ENCODE peak calls at places on chromosomes 7 and 10, in six cellular contexts. One of them, this sample, is unnamed.

GRCh38 chr7:78993341-78993740 is 460.1 kb downstream of the MAGI2 start:
- DNase-seq in sigmoid colon: no peak
- DNase-seq in neural progenitor cell: no peak
- DNase-seq in OCI-LY7: no peak
- DNase-seq in right atrium auricular region: no peak
- DNase-seq in CD8-positive, alpha-beta memory T cell: no peak
- DNase-seq in this sample: no peak

GRCh38 chr7:37211097-37211496 is 237.6 kb downstream of the ELMO1 start:
- DNase-seq in sigmoid colon: peak; percentile 84
- DNase-seq in neural progenitor cell: no peak
- DNase-seq in OCI-LY7: no peak
- DNase-seq in right atrium auricular region: peak; percentile 69
- DNase-seq in CD8-positive, alpha-beta memory T cell: no peak
- DNase-seq in this sample: no peak

GRCh38 chr10:124677871-124678565 is 66.2 kb downstream of the FAM53B start:
- DNase-seq in sigmoid colon: no peak
- DNase-seq in neural progenitor cell: no peak
- DNase-seq in OCI-LY7: no peak
- DNase-seq in right atrium auricular region: peak; percentile 82
- DNase-seq in CD8-positive, alpha-beta memory T cell: no peak
- DNase-seq in this sample: no peak

GRCh38 chr10:89478739-89479116 is 56.7 kb downstream of the SLC16A12 start:
- DNase-seq in sigmoid colon: no peak
- DNase-seq in neural progenitor cell: no peak
- DNase-seq in OCI-LY7: no peak
- DNase-seq in right atrium auricular region: no peak
- DNase-seq in CD8-positive, alpha-beta memory T cell: no peak
- DNase-seq in this sample: no peak

GRCh38 chr7:101736077-101736476 is 81.3 kb upstream of the CUX1 start:
- DNase-seq in sigmoid colon: no peak
- DNase-seq in neural progenitor cell: no peak
- DNase-seq in OCI-LY7: peak; percentile 71
- DNase-seq in right atrium auricular region: no peak
- DNase-seq in CD8-positive, alpha-beta memory T cell: no peak
- DNase-seq in this sample: no peak

GRCh38 chr10:49285232-49285631 is 13.7 kb upstream of the C10orf71 start:
- DNase-seq in sigmoid colon: peak; percentile 34
- DNase-seq in neural progenitor cell: no peak
- DNase-seq in OCI-LY7: no peak
- DNase-seq in right atrium auricular region: no peak
- DNase-seq in CD8-positive, alpha-beta memory T cell: no peak
- DNase-seq in this sample: no peak

GRCh38 chr10:6542999-6543430 is 37.1 kb downstream of the PRKCQ start:
- DNase-seq in sigmoid colon: no peak
- DNase-seq in neural progenitor cell: no peak
- DNase-seq in OCI-LY7: peak; percentile 72
- DNase-seq in right atrium auricular region: no peak
- DNase-seq in CD8-positive, alpha-beta memory T cell: peak; percentile 81
- DNase-seq in this sample: no peak

GRCh38 chr7:30923009-30923773 is 11.5 kb downstream of the AQP1 start:
- DNase-seq in sigmoid colon: peak; percentile 54
- DNase-seq in neural progenitor cell: no peak
- DNase-seq in OCI-LY7: no peak
- DNase-seq in right atrium auricular region: peak; percentile 55
- DNase-seq in CD8-positive, alpha-beta memory T cell: no peak
- DNase-seq in this sample: peak; percentile 1

GRCh38 chr7:101077303-101078086 is 7.8 kb upstream of the TRIM56 start:
- DNase-seq in sigmoid colon: peak; percentile 77
- DNase-seq in neural progenitor cell: peak; percentile 88
- DNase-seq in OCI-LY7: peak; percentile 77
- DNase-seq in right atrium auricular region: peak; percentile 77
- DNase-seq in CD8-positive, alpha-beta memory T cell: peak; percentile 71
- DNase-seq in this sample: no peak

GRCh38 chr10:50585921-50586739 is 37.6 kb downstream of the SGMS1 start:
- DNase-seq in sigmoid colon: no peak
- DNase-seq in neural progenitor cell: no peak
- DNase-seq in OCI-LY7: no peak
- DNase-seq in right atrium auricular region: no peak
- DNase-seq in CD8-positive, alpha-beta memory T cell: no peak
- DNase-seq in this sample: no peak

GRCh38 chr7:22316914-22317313 is 40.0 kb downstream of the RAPGEF5 start:
- DNase-seq in sigmoid colon: no peak
- DNase-seq in neural progenitor cell: no peak
- DNase-seq in OCI-LY7: no peak
- DNase-seq in right atrium auricular region: no peak
- DNase-seq in CD8-positive, alpha-beta memory T cell: no peak
- DNase-seq in this sample: no peak

GRCh38 chr7:22319424-22320403 is 37.2 kb downstream of the RAPGEF5 start:
- DNase-seq in sigmoid colon: no peak
- DNase-seq in neural progenitor cell: peak; percentile 13
- DNase-seq in OCI-LY7: no peak
- DNase-seq in right atrium auricular region: no peak
- DNase-seq in CD8-positive, alpha-beta memory T cell: no peak
- DNase-seq in this sample: no peak

GRCh38 chr7:22317632-22318031 is 39.3 kb downstream of the RAPGEF5 start:
- DNase-seq in sigmoid colon: no peak
- DNase-seq in neural progenitor cell: no peak
- DNase-seq in OCI-LY7: no peak
- DNase-seq in right atrium auricular region: no peak
- DNase-seq in CD8-positive, alpha-beta memory T cell: no peak
- DNase-seq in this sample: no peak

GRCh38 chr7:22320416-22320815 is 36.5 kb downstream of the RAPGEF5 start:
- DNase-seq in sigmoid colon: no peak
- DNase-seq in neural progenitor cell: no peak
- DNase-seq in OCI-LY7: no peak
- DNase-seq in right atrium auricular region: no peak
- DNase-seq in CD8-positive, alpha-beta memory T cell: no peak
- DNase-seq in this sample: no peak

DNA sequence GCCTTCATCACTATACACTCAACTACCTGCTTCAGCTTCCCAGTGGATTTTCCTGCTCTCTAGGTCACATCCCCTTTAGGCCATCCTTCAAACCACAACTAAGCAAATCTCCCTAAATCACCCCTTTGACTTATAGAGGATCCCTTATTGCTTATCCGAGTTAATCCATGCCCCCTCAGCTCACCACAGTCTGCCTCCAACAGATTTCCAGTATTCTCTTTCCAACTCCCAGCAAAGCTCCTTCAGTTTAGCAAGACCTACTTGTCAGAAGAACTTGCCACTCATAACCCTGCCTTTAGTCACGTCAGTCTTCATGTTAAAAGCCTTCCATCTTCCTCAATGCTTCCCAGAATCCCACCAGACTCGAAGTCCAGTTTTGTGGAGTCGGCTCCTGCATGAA is 38.6 kb downstream of the RAPGEF5 start:
- DNase-seq in sigmoid colon: no peak
- DNase-seq in neural progenitor cell: no peak
- DNase-seq in OCI-LY7: no peak
- DNase-seq in right atrium auricular region: no peak
- DNase-seq in CD8-positive, alpha-beta memory T cell: no peak
- DNase-seq in this sample: no peak
- H3K9me3 ChIP-seq in sigmoid colon: no peaks in the 10 kb centered on the region
- H3K9me3 ChIP-seq in neural progenitor cell: no peaks in the 10 kb centered on the region
- H3K9me3 ChIP-seq in OCI-LY7: no peaks in the 10 kb centered on the region
- H3K9me3 ChIP-seq in right atrium auricular region: no peaks in the 10 kb centered on the region
- H3K9me3 ChIP-seq in CD8-positive, alpha-beta memory T cell: no peaks in the 10 kb centered on the region
- H3K9me3 ChIP-seq in this sample: no peaks in the 10 kb centered on the region

GRCh38 chr7:348480-348844 is 58.5 kb downstream of the FOXL3 start:
- DNase-seq in sigmoid colon: no peak
- DNase-seq in neural progenitor cell: no peak
- DNase-seq in OCI-LY7: no peak
- DNase-seq in right atrium auricular region: no peak
- DNase-seq in CD8-positive, alpha-beta memory T cell: no peak
- DNase-seq in this sample: no peak

GRCh38 chr7:346116-346898 is 56.3 kb downstream of the FOXL3 start:
- DNase-seq in sigmoid colon: no peak
- DNase-seq in neural progenitor cell: no peak
- DNase-seq in OCI-LY7: no peak
- DNase-seq in right atrium auricular region: no peak
- DNase-seq in CD8-positive, alpha-beta memory T cell: no peak
- DNase-seq in this sample: no peak

GRCh38 chr7:347644-348479 is 57.9 kb downstream of the FOXL3 start:
- DNase-seq in sigmoid colon: no peak
- DNase-seq in neural progenitor cell: no peak
- DNase-seq in OCI-LY7: no peak
- DNase-seq in right atrium auricular region: no peak
- DNase-seq in CD8-positive, alpha-beta memory T cell: no peak
- DNase-seq in this sample: no peak

GRCh38 chr7:348962-349755 is 59.2 kb downstream of the FOXL3 start:
- DNase-seq in sigmoid colon: no peak
- DNase-seq in neural progenitor cell: no peak
- DNase-seq in OCI-LY7: no peak
- DNase-seq in right atrium auricular region: no peak
- DNase-seq in CD8-positive, alpha-beta memory T cell: no peak
- DNase-seq in this sample: no peak

GRCh38 chr7:347001-347590 is 57.1 kb downstream of the FOXL3 start:
- DNase-seq in sigmoid colon: no peak
- DNase-seq in neural progenitor cell: no peak
- DNase-seq in OCI-LY7: no peak
- DNase-seq in right atrium auricular region: no peak
- DNase-seq in CD8-positive, alpha-beta memory T cell: no peak
- DNase-seq in this sample: no peak
- H3K9me3 ChIP-seq in sigmoid colon: no peaks in the 10 kb centered on the region
- H3K9me3 ChIP-seq in neural progenitor cell: no peaks in the 10 kb centered on the region
- H3K9me3 ChIP-seq in OCI-LY7: no peaks in the 10 kb centered on the region
- H3K9me3 ChIP-seq in right atrium auricular region: no peaks in the 10 kb centered on the region
- H3K9me3 ChIP-seq in CD8-positive, alpha-beta memory T cell: no peaks in the 10 kb centered on the region
- H3K9me3 ChIP-seq in this sample: no peaks in the 10 kb centered on the region

GRCh38 chr7:159064816-159065130 is 79.9 kb downstream of the VIPR2 start:
- DNase-seq in sigmoid colon: no peak
- DNase-seq in neural progenitor cell: no peak
- DNase-seq in OCI-LY7: no peak
- DNase-seq in right atrium auricular region: peak; percentile 48
- DNase-seq in CD8-positive, alpha-beta memory T cell: no peak
- DNase-seq in this sample: no peak

GRCh38 chr7:159061674-159062212 is 82.9 kb downstream of the VIPR2 start:
- DNase-seq in sigmoid colon: no peak
- DNase-seq in neural progenitor cell: peak; percentile 47
- DNase-seq in OCI-LY7: no peak
- DNase-seq in right atrium auricular region: no peak
- DNase-seq in CD8-positive, alpha-beta memory T cell: no peak
- DNase-seq in this sample: no peak

GRCh38 chr7:159064121-159064815 is 80.4 kb downstream of the VIPR2 start:
- DNase-seq in sigmoid colon: no peak
- DNase-seq in neural progenitor cell: no peak
- DNase-seq in OCI-LY7: no peak
- DNase-seq in right atrium auricular region: no peak
- DNase-seq in CD8-positive, alpha-beta memory T cell: no peak
- DNase-seq in this sample: no peak

GRCh38 chr7:159062596-159062995 is 82.1 kb downstream of the VIPR2 start:
- DNase-seq in sigmoid colon: no peak
- DNase-seq in neural progenitor cell: no peak
- DNase-seq in OCI-LY7: no peak
- DNase-seq in right atrium auricular region: no peak
- DNase-seq in CD8-positive, alpha-beta memory T cell: no peak
- DNase-seq in this sample: no peak

DNA sequence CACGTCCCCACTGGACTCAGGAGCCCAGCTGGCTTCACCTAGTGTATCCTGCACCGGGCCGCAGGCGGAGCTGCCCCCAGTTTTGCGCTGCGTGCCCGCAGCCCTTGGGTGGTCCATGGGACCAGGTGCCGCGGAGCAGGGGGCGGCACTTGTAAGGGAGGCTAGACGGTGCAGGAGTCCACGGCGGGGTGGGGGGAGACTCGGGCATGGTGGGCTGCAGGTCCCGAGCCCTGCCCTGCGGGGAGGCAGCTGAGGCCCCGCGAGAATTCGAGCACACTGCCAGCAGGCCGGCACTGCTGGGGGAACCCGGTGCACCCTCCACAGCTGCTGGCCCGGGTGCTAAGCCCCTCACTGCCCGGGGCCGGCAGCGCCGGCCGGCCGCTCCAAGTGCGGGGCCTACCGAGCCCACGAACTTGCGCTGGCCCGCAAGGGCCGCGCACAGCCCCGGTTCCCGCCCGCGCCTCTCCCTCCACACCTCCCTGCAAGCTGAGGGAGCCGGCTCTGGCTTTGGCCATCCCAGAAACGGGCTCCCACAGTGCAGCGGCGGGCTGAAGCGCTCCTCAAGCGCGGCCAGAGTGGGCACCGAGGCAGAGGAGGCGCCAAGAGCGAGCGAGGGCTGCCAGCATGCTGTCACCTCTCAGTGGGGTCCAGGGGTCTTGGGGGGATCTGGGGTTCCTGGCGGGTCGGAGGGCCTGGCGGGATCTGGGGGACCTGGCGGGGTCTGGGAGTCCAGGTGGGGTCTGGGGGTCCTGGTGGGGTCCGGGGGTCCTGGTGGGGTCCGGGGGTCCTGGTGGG is 81.4 kb downstream of the VIPR2 start:
- DNase-seq in sigmoid colon: no peak
- DNase-seq in neural progenitor cell: no peak
- DNase-seq in OCI-LY7: no peak
- DNase-seq in right atrium auricular region: no peak
- DNase-seq in CD8-positive, alpha-beta memory T cell: no peak
- DNase-seq in this sample: no peak
- H3K9me3 ChIP-seq in sigmoid colon: no peaks in the 10 kb centered on the region
- H3K9me3 ChIP-seq in neural progenitor cell: no peaks in the 10 kb centered on the region
- H3K9me3 ChIP-seq in OCI-LY7: no peaks in the 10 kb centered on the region
- H3K9me3 ChIP-seq in right atrium auricular region: no peaks in the 10 kb centered on the region
- H3K9me3 ChIP-seq in CD8-positive, alpha-beta memory T cell: no peaks in the 10 kb centered on the region
- H3K9me3 ChIP-seq in this sample: no peaks in the 10 kb centered on the region

GRCh38 chr7:157969995-157970394 is 617.6 kb downstream of the PTPRN2 start:
- DNase-seq in sigmoid colon: no peak
- DNase-seq in neural progenitor cell: no peak
- DNase-seq in OCI-LY7: no peak
- DNase-seq in right atrium auricular region: no peak
- DNase-seq in CD8-positive, alpha-beta memory T cell: no peak
- DNase-seq in this sample: no peak

GRCh38 chr7:157973971-157974677 is 613.5 kb downstream of the PTPRN2 start:
- DNase-seq in sigmoid colon: no peak
- DNase-seq in neural progenitor cell: no peak
- DNase-seq in OCI-LY7: no peak
- DNase-seq in right atrium auricular region: no peak
- DNase-seq in CD8-positive, alpha-beta memory T cell: no peak
- DNase-seq in this sample: no peak

GRCh38 chr7:157972914-157973313 is 614.7 kb downstream of the PTPRN2 start:
- DNase-seq in sigmoid colon: no peak
- DNase-seq in neural progenitor cell: no peak
- DNase-seq in OCI-LY7: no peak
- DNase-seq in right atrium auricular region: no peak
- DNase-seq in CD8-positive, alpha-beta memory T cell: no peak
- DNase-seq in this sample: no peak

GRCh38 chr7:157974678-157975230 is 612.9 kb downstream of the PTPRN2 start:
- DNase-seq in sigmoid colon: no peak
- DNase-seq in neural progenitor cell: no peak
- DNase-seq in OCI-LY7: no peak
- DNase-seq in right atrium auricular region: no peak
- DNase-seq in CD8-positive, alpha-beta memory T cell: no peak
- DNase-seq in this sample: no peak

DNA sequence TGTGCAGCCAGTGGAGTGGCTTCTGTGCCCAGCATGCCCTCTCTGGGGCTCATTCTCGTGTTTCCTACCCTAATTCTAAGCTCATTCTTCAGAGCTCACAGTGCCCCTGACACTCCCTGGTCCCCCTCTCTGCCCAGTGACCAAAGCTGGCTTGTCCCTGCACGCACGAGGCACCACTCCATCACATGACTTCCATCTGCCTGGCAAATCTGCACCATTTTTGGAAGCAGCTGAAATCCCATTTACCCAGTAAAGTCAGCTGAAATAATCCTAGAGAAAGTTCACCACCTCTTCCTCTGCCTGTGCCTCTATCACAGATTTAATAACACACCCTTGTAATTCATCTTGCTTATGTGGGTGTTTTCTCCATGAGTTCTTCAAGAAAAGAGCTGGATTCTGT is 616.9 kb downstream of the PTPRN2 start:
- DNase-seq in sigmoid colon: no peak
- DNase-seq in neural progenitor cell: no peak
- DNase-seq in OCI-LY7: no peak
- DNase-seq in right atrium auricular region: no peak
- DNase-seq in CD8-positive, alpha-beta memory T cell: no peak
- DNase-seq in this sample: no peak
- H3K9me3 ChIP-seq in sigmoid colon: no peaks in the 10 kb centered on the region
- H3K9me3 ChIP-seq in neural progenitor cell: no peaks in the 10 kb centered on the region
- H3K9me3 ChIP-seq in OCI-LY7: no peaks in the 10 kb centered on the region
- H3K9me3 ChIP-seq in right atrium auricular region: peaks cover 18% of the 10 kb centered on the region
- H3K9me3 ChIP-seq in CD8-positive, alpha-beta memory T cell: no peaks in the 10 kb centered on the region
- H3K9me3 ChIP-seq in this sample: peaks cover 11% of the 10 kb centered on the region

This sample was measured in thoracic aorta.